ENCODE peak calls at places on chromosome 19, in five cellular contexts. F, C, T, H and B are unnamed samples.

GRCh38 chr19:10222201-10222890 is 8.8 kb downstream of the S1PR2 start:
- DNase-seq in T (no peak), F (no peak), C (no peak), H (no peak), B (no peak)

GRCh38 chr19:19558055-19558454 is 20.0 kb downstream of the CILP2 start:
- DNase-seq in T (no peak), F (no peak), H (no peak), C (no peak), B (no peak)

GRCh38 chr19:12778020-12778904 is 2.9 kb upstream of the HOOK2 start:
- DNase-seq in T (peak), C (peak), F (peak), H (peak), B (peak)

GRCh38 chr19:16778796-16779411 is 50.3 kb upstream of the SIN3B start:
- DNase-seq in T (peak), H (peak), F (peak), C (peak), B (peak)

GRCh38 chr19:50358483-50359431 is 6.7 kb downstream of the NAPSA start:
- DNase-seq in H (peak), C (no peak), F (peak), T (peak), B (no peak)

GRCh38 chr19:13057147-13057572 is 45.5 kb downstream of the LYL1 start:
- DNase-seq in H (no peak), C (no peak), F (no peak), T (no peak), B (no peak)

GRCh38 chr19:14775855-14776254 is 2.5 kb downstream of the ADGRE2 start:
- DNase-seq in H (peak), T (no peak), C (no peak), F (no peak), B (peak)

GRCh38 chr19:8161135-8161646 is 11.8 kb upstream of the FBN3 start:
- DNase-seq in H (no peak), T (peak), F (no peak), C (no peak), B (no peak)

GRCh38 chr19:34041922-34042521 is 130.3 kb upstream of the LSM14A start:
- DNase-seq in H (peak), F (no peak), C (peak), T (peak), B (peak)

GRCh38 chr19:5851302-5851701 is at the start of gene FUT3:
- DNase-seq in C (no peak), T (no peak), H (no peak), F (peak), B (no peak)

GRCh38 chr19:28208745-28209144 is 1004.2 kb downstream of the UQCRFS1 start:
- DNase-seq in F (no peak), T (no peak), C (no peak), H (no peak), B (no peak)

GRCh38 chr19:49222011-49222410 is 64.4 kb downstream of the TRPM4 start:
- DNase-seq in T (no peak), C (no peak), F (no peak), H (no peak), B (no peak)

GRCh38 chr19:35226748-35227147 is 1.8 kb downstream of the FAM187B start:
- DNase-seq in H (no peak), C (no peak), T (no peak), F (no peak), B (no peak)

GRCh38 chr19:45514376-45515051 is 7.2 kb downstream of the VASP start:
- DNase-seq in C (no peak), T (no peak), H (no peak), F (no peak), B (no peak)

GRCh38 chr19:9839415-9839814 is 4.3 kb downstream of the PIN1 start:
- DNase-seq in T (peak), H (no peak), F (no peak), C (no peak), B (peak)

GRCh38 chr19:31518626-31519025 is 169.4 kb upstream of the TSHZ3 start:
- DNase-seq in H (no peak), C (no peak), T (no peak), F (no peak), B (no peak)

GRCh38 chr19:38142176-38143035 is 81.6 kb downstream of the DPF1 start:
- DNase-seq in H (peak), T (peak), F (peak), C (peak), B (peak)

GRCh38 chr19:306151-306900 is 15.1 kb upstream of the PLPP2 start:
- DNase-seq in H (no peak), T (no peak), C (no peak), F (no peak), B (no peak)

GRCh38 chr19:308471-309205 is 17.4 kb upstream of the PLPP2 start:
- DNase-seq in H (no peak), T (no peak), F (no peak), C (no peak), B (no peak)

GRCh38 chr19:309206-309565 is 18.0 kb upstream of the PLPP2 start:
- DNase-seq in F (no peak), C (no peak), T (no peak), H (no peak), B (no peak)

GRCh38 chr19:307111-307531 is 15.9 kb upstream of the PLPP2 start:
- DNase-seq in T (no peak), C (no peak), H (no peak), F (no peak), B (no peak)

GRCh38 chr19:307793-308420 is 16.7 kb upstream of the PLPP2 start:
- DNase-seq in C (no peak), T (no peak), H (no peak), F (no peak), B (no peak)
- TF ChIP-seq CTCF in C (no peak), T (no peak), H (no peak), F (no peak), B (no peak)

GRCh38 chr19:29671393-29672076 is 6.3 kb downstream of the PLEKHF1 start:
- DNase-seq in H (peak), C (no peak), F (peak), T (peak), B (peak)
- TF ChIP-seq CTCF in H (peak), C (peak), F (no peak), T (peak), B (no peak)

DNA sequence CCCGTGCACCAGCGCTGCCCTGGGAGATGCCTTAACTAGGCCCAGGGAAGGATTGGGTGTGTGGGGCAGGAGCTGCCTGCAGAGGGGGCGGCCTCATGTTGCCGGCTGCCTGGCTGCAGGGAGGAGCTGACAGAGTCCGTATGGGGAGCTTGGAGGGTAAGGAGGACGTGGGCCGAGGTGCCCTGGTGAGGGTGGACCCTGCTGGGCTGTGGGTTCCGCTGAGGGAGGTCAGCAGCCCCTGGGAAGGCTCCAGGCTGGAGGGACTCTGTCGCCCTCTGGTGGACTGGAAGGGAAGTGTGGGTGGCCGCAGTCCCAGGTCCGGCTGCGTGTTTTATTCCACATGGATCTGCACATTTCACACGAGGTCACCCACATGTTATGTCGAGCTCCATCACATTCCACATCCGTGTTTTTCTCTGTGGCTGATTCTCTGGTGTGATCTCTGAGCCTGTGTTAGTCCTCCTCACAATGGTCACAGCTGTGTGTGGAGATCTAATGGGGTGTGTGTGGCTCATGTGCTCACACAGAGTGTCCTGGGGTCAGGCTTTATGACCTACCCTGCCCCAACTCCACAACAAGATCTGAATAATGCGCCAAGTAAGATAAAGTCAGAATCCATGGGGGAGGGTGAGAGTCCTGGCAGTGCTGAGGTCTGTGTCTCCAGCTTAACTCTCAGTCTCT is 1.8 kb upstream of the CEACAM8 start:
- DNase-seq in T (peak), H (no peak), C (peak), F (no peak), B (peak)
- TF ChIP-seq CTCF in T (peak), H (peak), C (peak), F (peak), B (peak)

GRCh38 chr19:3149089-3149488 is 13.3 kb downstream of the GNA15 start:
- DNase-seq in F (no peak), T (no peak), C (no peak), H (no peak), B (no peak)

GRCh38 chr19:3142938-3143337 is 7.1 kb downstream of the GNA15 start:
- DNase-seq in C (no peak), F (no peak), H (no peak), T (no peak), B (no peak)

GRCh38 chr19:3146677-3147100 is 10.9 kb downstream of the GNA15 start:
- DNase-seq in T (no peak), C (peak), H (no peak), F (no peak), B (no peak)

GRCh38 chr19:3148503-3148902 is 12.7 kb downstream of the GNA15 start:
- DNase-seq in C (no peak), H (no peak), T (no peak), F (no peak), B (no peak)

GRCh38 chr19:3145909-3146676 is 10.3 kb downstream of the GNA15 start:
- DNase-seq in C (no peak), H (peak), T (no peak), F (no peak), B (no peak)
- TF ChIP-seq CTCF in C (no peak), H (no peak), T (no peak), F (no peak), B (no peak)

GRCh38 chr19:41263850-41264580 is at the start of gene HNRNPUL1:
- DNase-seq in H (peak), C (peak), T (peak), F (peak), B (peak)
- TF ChIP-seq CTCF in H (no peak), C (no peak), T (peak), F (no peak), B (peak)

DNA sequence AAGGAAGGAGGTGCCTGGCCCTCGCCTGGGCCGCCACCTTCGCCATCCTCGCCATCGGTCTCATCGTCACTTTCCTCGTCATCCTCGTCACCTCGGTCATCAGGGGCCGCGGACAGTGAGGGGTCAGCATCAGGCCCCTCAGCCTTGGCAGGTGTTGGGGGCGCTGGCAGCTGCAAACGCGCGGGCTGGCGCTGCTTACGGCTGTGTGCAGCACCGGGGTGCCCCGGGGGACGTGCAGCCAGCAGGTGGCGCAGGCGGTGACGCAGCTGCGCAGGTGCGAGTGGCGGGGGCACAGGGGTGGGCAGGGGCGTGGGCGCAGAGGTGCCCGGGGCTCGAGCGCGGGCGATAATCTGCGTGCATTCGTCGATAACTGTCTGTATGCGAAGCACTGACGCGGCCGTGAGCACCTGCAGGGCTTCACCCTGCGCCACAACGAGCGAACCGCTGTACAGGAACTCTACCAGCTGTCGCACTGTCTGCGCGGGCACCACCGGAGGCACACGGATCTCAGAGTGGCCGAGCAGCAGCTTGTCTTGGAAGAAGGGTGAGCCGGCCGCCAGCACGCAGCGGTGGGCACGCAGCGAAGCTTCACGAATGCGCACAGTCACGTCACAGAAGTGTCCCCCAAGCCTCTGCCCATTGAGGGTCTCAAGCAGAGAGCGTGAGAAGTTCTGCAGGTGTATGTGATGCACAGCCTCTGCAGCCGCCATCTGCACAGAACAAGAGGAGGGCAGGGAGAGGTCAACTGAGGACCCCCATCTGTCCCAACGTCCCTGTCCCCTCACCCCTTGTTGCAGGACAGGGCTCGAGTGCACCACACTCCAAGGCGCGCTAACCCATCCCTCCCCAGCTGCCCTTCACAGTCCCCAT is 2.4 kb downstream of the ZBTB45 start:
- DNase-seq in C (no peak), F (no peak), T (no peak), H (no peak), B (no peak)
- TF ChIP-seq CTCF in C (no peak), F (no peak), T (no peak), H (no peak), B (no peak)

DNA sequence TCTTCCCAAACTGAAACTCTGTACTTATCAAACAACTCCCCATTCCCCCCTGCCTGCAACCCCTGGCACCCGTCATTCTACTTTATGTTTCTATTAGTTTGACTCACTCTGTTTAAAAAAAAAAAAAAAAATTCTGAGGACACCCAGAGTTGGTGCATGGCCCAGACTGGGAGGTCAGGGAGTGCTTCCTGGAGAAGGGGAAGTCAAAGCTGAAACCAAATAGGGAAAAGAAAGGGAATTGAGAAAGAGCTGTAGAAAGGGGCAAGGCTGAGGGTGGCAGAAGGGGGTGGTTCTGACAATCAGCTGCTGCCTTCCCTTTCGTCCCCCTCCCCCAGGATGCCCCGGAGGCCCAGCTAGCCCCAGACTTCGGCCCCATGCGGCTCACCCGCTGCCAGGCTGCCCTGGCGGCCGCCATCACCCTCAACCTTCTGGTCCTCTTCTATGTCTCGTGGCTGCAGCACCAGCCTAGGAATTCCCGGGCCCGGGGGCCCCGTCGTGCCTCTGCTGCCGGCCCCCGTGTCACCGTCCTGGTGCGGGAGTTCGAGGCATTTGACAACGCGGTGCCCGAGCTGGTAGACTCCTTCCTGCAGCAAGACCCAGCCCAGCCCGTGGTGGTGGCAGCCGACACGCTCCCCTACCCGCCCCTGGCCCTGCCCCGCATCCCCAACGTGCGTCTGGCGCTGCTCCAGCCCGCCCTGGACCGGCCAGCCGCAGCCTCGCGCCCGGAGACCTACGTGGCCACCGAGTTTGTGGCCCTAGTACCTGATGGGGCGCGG is 9.0 kb upstream of the STRN4 start:
- DNase-seq in C (no peak), T (peak), F (no peak), H (no peak), B (peak)
- TF ChIP-seq CTCF in C (no peak), T (no peak), F (no peak), H (no peak), B (no peak)

GRCh38 chr19:58572818-58573657 is at the start of gene MZF1:
- DNase-seq in F (peak), C (peak), H (peak), T (peak), B (peak)
- TF ChIP-seq CTCF in F (no peak), C (peak), H (no peak), T (no peak), B (no peak)

GRCh38 chr19:56321254-56321980 is 6.8 kb upstream of the ZSCAN5A start:
- DNase-seq in C (no peak), T (no peak), H (no peak), F (no peak), B (no peak)
- TF ChIP-seq CTCF in C (no peak), T (no peak), H (no peak), F (no peak), B (no peak)

GRCh38 chr19:11242864-11243797 is 3.7 kb downstream of the ANGPTL8 start:
- DNase-seq in F (peak), T (peak), C (peak), H (peak), B (peak)
- TF ChIP-seq CTCF in F (peak), T (peak), C (peak), H (peak), B (peak)